ENCODE peak calls at places on chromosomes 11 and 22, in six cellular contexts. U is H54; W is ACHN; X is activated T-cell treated with anti-CD3 and anti-CD28 coated beads, Interleukin-2, amount 50 U/mL, for 1 hour; A is GM23248; G is activated CD8-positive, alpha-beta memory T cell treated with anti-CD3 and anti-CD28 coated beads, Interleukin-2, amount 50 U/mL, for 4 hours. M is an unnamed sample.

GRCh38 chr11:126465573-126466287 is 110.2 kb downstream of the ST3GAL4 start:
- DNase-seq in U (no peak), G (no peak), X (no peak), A (peak), W (no peak), M (no peak)

GRCh38 chr22:44369916-44370804 is 57.4 kb upstream of the SHISAL1 start:
- DNase-seq in W (no peak), X (no peak), A (no peak), U (no peak), G (no peak), M (no peak)

GRCh38 chr11:11391796-11392195 is 38.7 kb upstream of the CSNK2A3 start:
- DNase-seq in X (no peak), A (peak), U (peak), W (peak), G (no peak), M (no peak)

GRCh38 chr11:908273-908672 is 2.3 kb downstream of the CHID1 start:
- DNase-seq in U (no peak), A (peak), X (no peak), W (no peak), G (no peak), M (no peak)

GRCh38 chr22:20380486-20380885 is 13.5 kb upstream of the ZNF74 start:
- DNase-seq in X (no peak), W (no peak), G (no peak), A (no peak), U (no peak), M (no peak)

GRCh38 chr11:119282495-119282894 is 34.4 kb downstream of the MCAM start:
- DNase-seq in W (no peak), G (no peak), U (no peak), X (no peak), A (no peak), M (no peak)

GRCh38 chr11:68020575-68020974 is 9.9 kb upstream of the NDUFS8 start:
- DNase-seq in A (peak), W (peak), U (peak), X (no peak), G (no peak), M (no peak)

GRCh38 chr11:8699903-8700302 is 17.3 kb downstream of the RPL27A start:
- DNase-seq in A (peak), G (no peak), U (peak), W (no peak), X (no peak), M (peak)

GRCh38 chr22:39081557-39081956 is 4.5 kb downstream of the APOBEC3G start:
- DNase-seq in W (no peak), X (no peak), A (no peak), U (no peak), G (no peak), M (no peak)

GRCh38 chr11:61359541-61359940 is 2.1 kb downstream of the CYB561A3 start:
- DNase-seq in X (no peak), G (no peak), W (no peak), U (no peak), A (no peak), M (no peak)

GRCh38 chr11:95877288-95877687 is 46.6 kb downstream of the MTMR2 start:
- DNase-seq in A (peak), X (no peak), W (peak), U (peak), G (no peak), M (no peak)

GRCh38 chr11:127071606-127072005 is 71.0 kb upstream of the KIRREL3 start:
- DNase-seq in X (no peak), W (no peak), U (no peak), A (no peak), G (no peak), M (no peak)

GRCh38 chr11:69818243-69819108 is 740 bp downstream of the FGF3 start:
- DNase-seq in G (no peak), W (no peak), U (no peak), A (no peak), X (no peak), M (no peak)

GRCh38 chr22:28332410-28332809 is 347.2 kb downstream of the TTC28 start:
- DNase-seq in A (peak), G (no peak), W (no peak), X (no peak), U (no peak), M (no peak)

GRCh38 chr22:31490496-31490925 is 869 bp upstream of the EIF4ENIF1 start:
- DNase-seq in U (peak), G (peak), W (peak), A (peak), X (peak), M (peak)

GRCh38 chr11:118415739-118416068 is 14.3 kb downstream of the ATP5MG start:
- DNase-seq in G (no peak), A (peak), X (no peak), W (peak), U (no peak), M (no peak)

GRCh38 chr22:35995772-35996171 is 32.9 kb downstream of the RBFOX2 start:
- DNase-seq in G (no peak), A (peak), U (peak), X (no peak), W (no peak), M (no peak)

GRCh38 chr11:96990934-96991333 is 601.1 kb downstream of the JRKL start:
- DNase-seq in U (no peak), A (no peak), W (no peak), X (no peak), G (no peak), M (no peak)

GRCh38 chr11:2926611-2927492 is 2.4 kb downstream of the PHLDA2 start:
- DNase-seq in G (no peak), X (no peak), W (no peak), A (no peak), U (no peak), M (no peak)

GRCh38 chr11:48096588-48097525 is 116.5 kb downstream of the PTPRJ start:
- DNase-seq in G (no peak), U (no peak), X (no peak), A (no peak), W (no peak), M (peak)

GRCh38 chr11:43819926-43820325 is 60.7 kb upstream of the ALKBH3 start:
- DNase-seq in X (no peak), U (no peak), G (no peak), A (no peak), W (no peak), M (no peak)

GRCh38 chr11:119835804-119836203 is 106.8 kb upstream of the NECTIN1 start:
- DNase-seq in G (no peak), U (no peak), X (no peak), W (no peak), A (no peak), M (no peak)

GRCh38 chr11:102760355-102761035 is 19.9 kb downstream of the MMP10 start:
- DNase-seq in U (peak), G (no peak), X (no peak), A (peak), W (no peak), M (no peak)

GRCh38 chr22:44260216-44261035 is 52.3 kb downstream of the SHISAL1 start:
- DNase-seq in U (no peak), G (no peak), X (peak), W (no peak), A (no peak), M (no peak)

GRCh38 chr11:117145393-117145761 is 1.3 kb downstream of the PAFAH1B2 start:
- DNase-seq in G (no peak), X (no peak), U (peak), W (peak), A (peak), M (peak)

GRCh38 chr11:115215694-115216615 is 288.3 kb downstream of the CADM1 start:
- DNase-seq in A (peak), U (no peak), W (peak), X (no peak), G (no peak), M (peak)

M was measured in HepG2.